ENCODE peak calls at places on chromosomes 7 and 10, in five cellular contexts. One of them, this sample, is unnamed.

GRCh38 chr10:70462349-70462984 is 16.1 kb upstream of the PALD1 start:
- DNase-seq in brain microvascular endothelial cell: no peak
- DNase-seq in CD8-positive, alpha-beta memory T cell: no peak
- DNase-seq in mesenteric fat pad: no peak
- DNase-seq in activated naive CD4-positive, alpha-beta T cell treated with anti-CD3 and anti-CD28 coated beads, Interleukin-2, amount 50 U/mL, for 16 hours: no peak
- DNase-seq in this sample: no peak

GRCh38 chr7:144725070-144725469 is 110.8 kb downstream of the TPK1 start:
- DNase-seq in activated naive CD4-positive, alpha-beta T cell treated with anti-CD3 and anti-CD28 coated beads, Interleukin-2, amount 50 U/mL, for 16 hours: no peak
- DNase-seq in CD8-positive, alpha-beta memory T cell: no peak
- DNase-seq in mesenteric fat pad: no peak
- DNase-seq in brain microvascular endothelial cell: no peak
- DNase-seq in this sample: no peak

GRCh38 chr10:48504141-48504885 is 100.6 kb downstream of the ARHGAP22 start:
- DNase-seq in CD8-positive, alpha-beta memory T cell: no peak
- DNase-seq in activated naive CD4-positive, alpha-beta T cell treated with anti-CD3 and anti-CD28 coated beads, Interleukin-2, amount 50 U/mL, for 16 hours: no peak
- DNase-seq in brain microvascular endothelial cell: no peak
- DNase-seq in mesenteric fat pad: no peak
- DNase-seq in this sample: no peak

GRCh38 chr10:75111906-75112703 is 649 bp downstream of the SAMD8 start:
- DNase-seq in brain microvascular endothelial cell: peak
- DNase-seq in CD8-positive, alpha-beta memory T cell: peak
- DNase-seq in mesenteric fat pad: peak
- DNase-seq in activated naive CD4-positive, alpha-beta T cell treated with anti-CD3 and anti-CD28 coated beads, Interleukin-2, amount 50 U/mL, for 16 hours: peak
- DNase-seq in this sample: peak

GRCh38 chr7:86477343-86477742 is 166.4 kb upstream of the GRM3 start:
- DNase-seq in mesenteric fat pad: no peak
- DNase-seq in brain microvascular endothelial cell: no peak
- DNase-seq in CD8-positive, alpha-beta memory T cell: no peak
- DNase-seq in activated naive CD4-positive, alpha-beta T cell treated with anti-CD3 and anti-CD28 coated beads, Interleukin-2, amount 50 U/mL, for 16 hours: no peak
- DNase-seq in this sample: no peak

GRCh38 chr7:80210400-80210799 is 75.8 kb downstream of the GNAI1 start:
- DNase-seq in activated naive CD4-positive, alpha-beta T cell treated with anti-CD3 and anti-CD28 coated beads, Interleukin-2, amount 50 U/mL, for 16 hours: no peak
- DNase-seq in brain microvascular endothelial cell: no peak
- DNase-seq in CD8-positive, alpha-beta memory T cell: no peak
- DNase-seq in mesenteric fat pad: no peak
- DNase-seq in this sample: no peak

GRCh38 chr10:112875474-112876267 is 74.4 kb upstream of the TCF7L2 start:
- DNase-seq in brain microvascular endothelial cell: peak
- DNase-seq in activated naive CD4-positive, alpha-beta T cell treated with anti-CD3 and anti-CD28 coated beads, Interleukin-2, amount 50 U/mL, for 16 hours: no peak
- DNase-seq in CD8-positive, alpha-beta memory T cell: no peak
- DNase-seq in mesenteric fat pad: no peak
- DNase-seq in this sample: no peak

GRCh38 chr7:31122649-31123058 is 70.5 kb downstream of the ADCYAP1R1 start:
- DNase-seq in activated naive CD4-positive, alpha-beta T cell treated with anti-CD3 and anti-CD28 coated beads, Interleukin-2, amount 50 U/mL, for 16 hours: no peak
- DNase-seq in mesenteric fat pad: peak
- DNase-seq in CD8-positive, alpha-beta memory T cell: no peak
- DNase-seq in brain microvascular endothelial cell: peak
- DNase-seq in this sample: no peak

GRCh38 chr10:110833941-110834621 is 37.6 kb upstream of the PDCD4 start:
- DNase-seq in CD8-positive, alpha-beta memory T cell: no peak
- DNase-seq in activated naive CD4-positive, alpha-beta T cell treated with anti-CD3 and anti-CD28 coated beads, Interleukin-2, amount 50 U/mL, for 16 hours: no peak
- DNase-seq in brain microvascular endothelial cell: no peak
- DNase-seq in mesenteric fat pad: no peak
- DNase-seq in this sample: no peak

GRCh38 chr7:91267558-91267955 is 3.3 kb downstream of the FZD1 start:
- DNase-seq in activated naive CD4-positive, alpha-beta T cell treated with anti-CD3 and anti-CD28 coated beads, Interleukin-2, amount 50 U/mL, for 16 hours: no peak
- DNase-seq in brain microvascular endothelial cell: no peak
- DNase-seq in CD8-positive, alpha-beta memory T cell: no peak
- DNase-seq in mesenteric fat pad: no peak
- DNase-seq in this sample: no peak

GRCh38 chr7:121297843-121298242 is 31.0 kb upstream of the WNT16 start:
- DNase-seq in CD8-positive, alpha-beta memory T cell: no peak
- DNase-seq in brain microvascular endothelial cell: no peak
- DNase-seq in mesenteric fat pad: no peak
- DNase-seq in activated naive CD4-positive, alpha-beta T cell treated with anti-CD3 and anti-CD28 coated beads, Interleukin-2, amount 50 U/mL, for 16 hours: no peak
- DNase-seq in this sample: no peak

GRCh38 chr7:31073486-31074383 is 21.6 kb downstream of the ADCYAP1R1 start:
- DNase-seq in activated naive CD4-positive, alpha-beta T cell treated with anti-CD3 and anti-CD28 coated beads, Interleukin-2, amount 50 U/mL, for 16 hours: no peak
- DNase-seq in mesenteric fat pad: no peak
- DNase-seq in brain microvascular endothelial cell: peak
- DNase-seq in CD8-positive, alpha-beta memory T cell: no peak
- DNase-seq in this sample: no peak

GRCh38 chr10:6912424-6912823 is 332.3 kb upstream of the PRKCQ start:
- DNase-seq in CD8-positive, alpha-beta memory T cell: no peak
- DNase-seq in activated naive CD4-positive, alpha-beta T cell treated with anti-CD3 and anti-CD28 coated beads, Interleukin-2, amount 50 U/mL, for 16 hours: no peak
- DNase-seq in brain microvascular endothelial cell: no peak
- DNase-seq in mesenteric fat pad: no peak
- DNase-seq in this sample: no peak

GRCh38 chr7:101507791-101508252 is 121.3 kb downstream of the MYL10 start:
- DNase-seq in mesenteric fat pad: no peak
- DNase-seq in activated naive CD4-positive, alpha-beta T cell treated with anti-CD3 and anti-CD28 coated beads, Interleukin-2, amount 50 U/mL, for 16 hours: peak
- DNase-seq in CD8-positive, alpha-beta memory T cell: no peak
- DNase-seq in brain microvascular endothelial cell: peak
- DNase-seq in this sample: no peak

GRCh38 chr7:556427-556826 is 36.8 kb upstream of the PDGFA start:
- DNase-seq in activated naive CD4-positive, alpha-beta T cell treated with anti-CD3 and anti-CD28 coated beads, Interleukin-2, amount 50 U/mL, for 16 hours: no peak
- DNase-seq in mesenteric fat pad: no peak
- DNase-seq in CD8-positive, alpha-beta memory T cell: no peak
- DNase-seq in brain microvascular endothelial cell: no peak
- DNase-seq in this sample: no peak

GRCh38 chr7:136687693-136688322 is 180.6 kb upstream of the CHRM2 start:
- DNase-seq in CD8-positive, alpha-beta memory T cell: no peak
- DNase-seq in activated naive CD4-positive, alpha-beta T cell treated with anti-CD3 and anti-CD28 coated beads, Interleukin-2, amount 50 U/mL, for 16 hours: no peak
- DNase-seq in mesenteric fat pad: no peak
- DNase-seq in brain microvascular endothelial cell: peak
- DNase-seq in this sample: no peak

GRCh38 chr7:3710122-3710521 is 409.1 kb downstream of the SDK1 start:
- DNase-seq in brain microvascular endothelial cell: no peak
- DNase-seq in mesenteric fat pad: no peak
- DNase-seq in CD8-positive, alpha-beta memory T cell: no peak
- DNase-seq in activated naive CD4-positive, alpha-beta T cell treated with anti-CD3 and anti-CD28 coated beads, Interleukin-2, amount 50 U/mL, for 16 hours: no peak
- DNase-seq in this sample: no peak

GRCh38 chr7:51141451-51141971 is 175.1 kb downstream of the COBL start:
- DNase-seq in brain microvascular endothelial cell: peak
- DNase-seq in CD8-positive, alpha-beta memory T cell: no peak
- DNase-seq in mesenteric fat pad: no peak
- DNase-seq in activated naive CD4-positive, alpha-beta T cell treated with anti-CD3 and anti-CD28 coated beads, Interleukin-2, amount 50 U/mL, for 16 hours: no peak
- DNase-seq in this sample: no peak

GRCh38 chr10:17123062-17123661 is 6.4 kb downstream of the CUBN start:
- DNase-seq in mesenteric fat pad: no peak
- DNase-seq in activated naive CD4-positive, alpha-beta T cell treated with anti-CD3 and anti-CD28 coated beads, Interleukin-2, amount 50 U/mL, for 16 hours: no peak
- DNase-seq in brain microvascular endothelial cell: peak
- DNase-seq in CD8-positive, alpha-beta memory T cell: no peak
- DNase-seq in this sample: no peak

GRCh38 chr10:27019827-27020226 is 80.5 kb downstream of the ANKRD26 start:
- DNase-seq in mesenteric fat pad: no peak
- DNase-seq in CD8-positive, alpha-beta memory T cell: no peak
- DNase-seq in brain microvascular endothelial cell: no peak
- DNase-seq in activated naive CD4-positive, alpha-beta T cell treated with anti-CD3 and anti-CD28 coated beads, Interleukin-2, amount 50 U/mL, for 16 hours: no peak
- DNase-seq in this sample: no peak

GRCh38 chr7:111145472-111145871 is 54.5 kb downstream of the LRRN3 start:
- DNase-seq in brain microvascular endothelial cell: no peak
- DNase-seq in mesenteric fat pad: no peak
- DNase-seq in activated naive CD4-positive, alpha-beta T cell treated with anti-CD3 and anti-CD28 coated beads, Interleukin-2, amount 50 U/mL, for 16 hours: no peak
- DNase-seq in CD8-positive, alpha-beta memory T cell: no peak
- DNase-seq in this sample: no peak

GRCh38 chr10:91319336-91319735 is 90.8 kb upstream of the HECTD2 start:
- DNase-seq in activated naive CD4-positive, alpha-beta T cell treated with anti-CD3 and anti-CD28 coated beads, Interleukin-2, amount 50 U/mL, for 16 hours: no peak
- DNase-seq in mesenteric fat pad: no peak
- DNase-seq in brain microvascular endothelial cell: no peak
- DNase-seq in CD8-positive, alpha-beta memory T cell: no peak
- DNase-seq in this sample: no peak

This sample was measured in CD8-positive, alpha-beta T cell.